ENCODE peak calls at places on chromosomes 2 and 18, in nine cellular contexts. D, V, A, N, F, G, X, S and J are unnamed samples.

GRCh38 chr2:54767921-54768320 is 44.5 kb downstream of the EML6 start:
- DNase-seq in D (peak; percentile 35), A (no peak), X (no peak), G (no peak), N (no peak), S (no peak), V (no peak), F (no peak), J (no peak)

GRCh38 chr2:97871096-97871780 is 124.5 kb downstream of the TMEM131 start:
- DNase-seq in A (no peak), V (no peak), X (no peak), S (no peak), F (no peak), G (no peak), D (peak; percentile 85), N (peak; percentile 71), J (no peak)

GRCh38 chr18:33116376-33116775 is 324.1 kb downstream of the CCDC178 start:
- DNase-seq in N (no peak), G (peak; percentile 61), X (no peak), A (no peak), D (no peak), F (no peak), S (peak; percentile 65), V (no peak), J (peak; percentile 6)

GRCh38 chr2:7792031-7792651 is 874.9 kb downstream of the RNF144A start:
- DNase-seq in V (no peak), F (no peak), G (peak; percentile 13), D (no peak), S (peak; percentile 72), A (no peak), X (no peak), N (no peak), J (peak; percentile 82)

GRCh38 chr2:171225302-171225980 is 64.7 kb upstream of the TLK1 start:
- DNase-seq in F (no peak), S (no peak), X (no peak), A (no peak), G (peak; percentile 7), D (peak; percentile 89), V (no peak), N (no peak), J (no peak)

GRCh38 chr2:33452545-33452944 is 23.9 kb upstream of the RASGRP3 start:
- DNase-seq in G (no peak), X (no peak), S (no peak), N (no peak), D (no peak), A (no peak), V (no peak), F (no peak), J (no peak)

GRCh38 chr2:236828002-236828401 is 257.7 kb upstream of the COPS8 start:
- DNase-seq in G (no peak), V (no peak), X (no peak), A (no peak), S (no peak), F (no peak), D (no peak), N (no peak), J (no peak)

GRCh38 chr2:67625671-67626070 is 228.5 kb downstream of the ETAA1 start:
- DNase-seq in V (no peak), N (no peak), F (no peak), G (no peak), S (no peak), D (peak; percentile 10), A (no peak), X (no peak), J (no peak)

GRCh38 chr18:39313992-39314391 is 1748.4 kb upstream of the CELF4 start:
- DNase-seq in S (no peak), X (no peak), F (no peak), D (no peak), V (no peak), A (no peak), G (peak; percentile 6), N (no peak), J (no peak)

GRCh38 chr2:54656863-54657262 is 66.6 kb upstream of the EML6 start:
- DNase-seq in A (no peak), S (no peak), F (no peak), N (no peak), G (no peak), V (no peak), D (no peak), X (no peak), J (no peak)

GRCh38 chr18:54783100-54783499 is 45.2 kb upstream of the RAB27B start:
- DNase-seq in N (no peak), D (no peak), F (no peak), S (no peak), V (no peak), A (no peak), X (no peak), G (no peak), J (no peak)

GRCh38 chr18:13930964-13931363 is 15.6 kb upstream of the MC2R start:
- DNase-seq in G (no peak), X (no peak), F (no peak), D (no peak), A (no peak), N (no peak), S (no peak), V (no peak), J (no peak)

GRCh38 chr2:105412584-105412983 is 13.7 kb upstream of the FHL2 start:
- DNase-seq in F (no peak), N (no peak), S (no peak), D (no peak), V (no peak), A (no peak), G (no peak), X (no peak), J (no peak)

GRCh38 chr2:8394131-8394530 is 287.7 kb upstream of the ID2 start:
- DNase-seq in V (no peak), N (no peak), X (no peak), D (no peak), G (no peak), F (no peak), S (no peak), A (no peak), J (no peak)

GRCh38 chr2:210475726-210476125 is 833 bp downstream of the LANCL1 start:
- DNase-seq in V (no peak), G (no peak), S (no peak), X (no peak), N (no peak), F (no peak), A (no peak), D (no peak), J (no peak)

GRCh38 chr2:172735646-172736418 is at the start of gene RAPGEF4:
- DNase-seq in A (no peak), F (peak; percentile 40), X (no peak), D (no peak), S (no peak), G (peak; percentile 47), N (peak; percentile 83), V (no peak), J (no peak)

DNA sequence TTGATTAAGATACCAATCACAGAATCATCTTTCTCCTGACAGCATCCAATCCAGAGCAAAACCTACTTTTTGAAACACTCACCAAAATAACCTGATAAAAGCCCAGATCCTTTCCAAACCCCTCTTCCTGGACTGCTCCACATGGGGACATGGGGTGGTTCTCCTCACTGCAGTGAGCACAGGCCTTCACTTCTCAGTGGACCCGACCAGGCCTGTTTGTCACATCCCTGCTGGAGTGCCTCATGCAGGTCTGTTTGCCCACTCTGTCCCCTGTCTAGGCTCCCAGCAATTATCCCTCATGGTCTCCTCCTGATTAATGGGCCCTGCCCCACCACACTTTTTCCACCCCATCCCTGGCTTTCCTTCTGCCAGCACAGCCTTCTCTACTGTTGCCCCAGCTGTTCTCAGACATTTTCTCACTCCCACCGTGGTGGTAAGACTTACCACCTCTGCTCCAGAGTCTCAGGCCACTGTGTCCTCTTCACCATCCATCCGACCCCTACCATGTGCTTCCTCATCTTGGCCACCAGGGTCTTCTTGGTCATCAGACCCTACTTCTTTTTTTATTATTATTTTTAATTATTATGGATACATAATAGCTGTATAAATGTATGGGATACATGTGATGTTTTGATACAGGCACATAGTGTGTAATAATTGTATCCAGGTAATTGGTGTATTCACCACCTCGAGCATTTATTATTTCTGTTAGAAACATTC is 21.1 kb downstream of the MRPL30 start:
- DNase-seq in G (no peak), X (no peak), A (no peak), F (no peak), S (no peak), D (no peak), V (no peak), N (no peak), J (no peak)
- TF ChIP-seq CTCF in G (no peak), X (no peak), A (no peak), F (no peak), S (no peak), D (peak; percentile 49), V (no peak), N (peak; percentile 14), J (no peak)

DNA sequence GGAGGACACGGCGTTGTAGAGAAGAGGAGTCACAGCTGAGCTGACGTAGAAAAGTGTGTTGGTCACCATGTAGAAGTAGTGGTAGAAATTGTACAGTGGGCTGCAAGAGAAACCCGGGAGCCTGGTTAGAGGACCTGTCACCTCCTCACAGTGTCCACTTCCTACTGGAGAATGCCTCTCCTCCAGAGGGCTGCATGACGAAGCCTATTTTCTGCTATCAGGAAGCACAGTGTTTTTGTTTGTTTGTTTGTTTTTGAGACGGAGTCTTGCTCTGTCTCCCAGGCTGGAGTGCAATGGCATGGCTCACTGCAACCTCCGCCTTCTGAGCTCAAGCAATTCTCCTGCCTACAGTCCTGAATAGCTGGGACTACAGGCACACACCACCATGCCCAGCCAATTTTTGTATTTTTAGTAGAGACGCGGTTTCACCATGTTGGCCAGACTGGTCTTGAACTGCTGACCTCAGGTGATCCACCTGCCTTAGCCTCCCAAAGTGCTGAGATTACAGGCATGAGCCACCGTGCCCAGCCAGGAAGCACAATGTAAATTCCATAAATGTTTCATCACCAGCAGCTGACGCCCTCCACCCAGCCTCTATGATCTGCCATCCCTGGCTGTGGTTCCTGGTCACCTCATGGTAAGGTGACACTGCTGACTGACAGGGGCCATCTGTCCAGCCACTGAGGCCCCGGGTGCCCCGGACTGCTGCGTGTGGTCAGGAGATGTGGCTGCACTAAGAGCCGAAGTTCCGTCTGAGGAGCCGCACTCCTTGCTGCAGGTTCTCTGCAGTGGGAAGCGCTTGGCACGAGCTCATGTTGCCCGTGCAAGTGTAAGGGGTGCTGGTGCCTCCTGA is 11.1 kb downstream of the NTSR2 start:
- DNase-seq in S (no peak), A (no peak), D (no peak), F (no peak), X (no peak), G (no peak), N (no peak), V (no peak), J (no peak)
- H3K27ac ChIP-seq in S (no peak overlapping the region), A (no peak overlapping the region), D (no peak overlapping the region), F (no peak overlapping the region), X (no peak overlapping the region), G (no peak overlapping the region), N (no peak overlapping the region), V (no peak overlapping the region), J (no peak overlapping the region)

GRCh38 chr2:61179701-61180639 is 18.0 kb downstream of the C2orf74 start:
- DNase-seq in F (peak; percentile 48), A (no peak), X (peak; percentile 67), S (peak; percentile 79), D (peak; percentile 47), G (peak; percentile 57), V (peak; percentile 72), N (peak; percentile 92), J (peak; percentile 29)
- TF ChIP-seq CTCF in F (no peak), A (no peak), X (no peak), S (no peak), D (no peak), G (no peak), V (no peak), N (no peak), J (no peak)

DNA sequence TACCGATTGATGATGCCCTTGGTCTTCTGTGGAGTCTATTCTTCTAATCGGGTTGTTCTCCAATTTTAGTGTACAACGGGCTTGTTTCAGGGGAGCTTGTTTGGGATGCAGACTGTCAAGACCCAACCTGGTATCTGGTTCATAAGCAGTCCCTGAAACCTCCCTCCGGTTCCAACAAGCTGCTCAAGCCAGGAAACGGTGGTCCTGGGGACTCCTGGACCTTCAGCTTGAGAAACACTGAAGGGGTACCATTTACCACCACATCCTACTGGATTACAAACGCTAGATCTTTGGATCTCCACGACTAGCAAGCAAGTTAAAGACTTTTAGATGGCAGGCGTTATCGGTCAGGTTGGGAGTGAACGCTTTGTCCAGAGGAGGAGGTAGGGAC is 2.0 kb downstream of the BCL2 start:
- DNase-seq in G (no peak), D (no peak), N (no peak), X (no peak), S (no peak), F (no peak), A (no peak), V (no peak), J (no peak)
- H3K27ac ChIP-seq in G (no peak overlapping the region), D (no peak overlapping the region), N (no peak overlapping the region), X (peak overlapping the region; percentile 98), S (peak overlapping the region; percentile 88), F (peak overlapping the region; percentile 93), A (peak overlapping the region; percentile 73), V (peak overlapping the region; percentile 85), J (peak overlapping the region; percentile 66)